ENCODE peak calls at places on chromosomes 11 and 22, in seven cellular contexts. P is CD8-positive, alpha-beta T cell; S is hypothalamus; R is activated CD4-positive, alpha-beta T cell treated with anti-CD3 and anti-CD28 coated beads, Interleukin-2, amount 10 ng/mL, durations not matched to agents 7 days and 5 days; J is bronchial epithelial cell; V is stimulated activated CD8-positive, alpha-beta memory T cell treated with anti-CD3 and anti-CD28 coated beads, Interleukin-15, amount 100 ng/mL, for 4 hours; N is islet precursor cell. T is an unnamed sample.

GRCh38 chr11:119065369-119065768 is 2.2 kb upstream of the VPS11 start:
- DNase-seq in P (peak), S (no peak), R (peak), J (peak), V (no peak), N (no peak), T (peak)

GRCh38 chr11:61694971-61695706 is 14.9 kb downstream of the DAGLA start:
- DNase-seq in P (no peak), S (peak), R (no peak), J (no peak), V (no peak), N (peak), T (no peak)

GRCh38 chr11:123494195-123495050 is 64.4 kb downstream of the GRAMD1B start:
- DNase-seq in P (no peak), S (no peak), R (no peak), J (peak), V (no peak), N (peak), T (no peak)

GRCh38 chr22:39492186-39492585 is 9.9 kb upstream of the MIEF1 start:
- DNase-seq in P (no peak), S (no peak), R (no peak), J (no peak), V (no peak), N (no peak), T (no peak)

GRCh38 chr11:65867284-65868071 is 5.1 kb downstream of the EFEMP2 start:
- DNase-seq in P (no peak), S (no peak), R (no peak), J (no peak), V (no peak), N (peak), T (no peak)

GRCh38 chr11:96481806-96482592 is 92.2 kb downstream of the JRKL start:
- DNase-seq in P (no peak), S (no peak), R (no peak), J (no peak), V (no peak), N (no peak), T (no peak)

GRCh38 chr22:35921777-35922176 is 106.8 kb downstream of the RBFOX2 start:
- DNase-seq in P (peak), S (no peak), R (peak), J (peak), V (peak), N (peak), T (peak)

GRCh38 chr11:126366064-126366822 is 10.8 kb downstream of the ST3GAL4 start:
- DNase-seq in P (no peak), S (no peak), R (no peak), J (no peak), V (no peak), N (peak), T (no peak)

GRCh38 chr11:108220721-108221346 is 1.6 kb downstream of the NPAT start:
- DNase-seq in P (no peak), S (no peak), R (peak), J (peak), V (no peak), N (no peak), T (peak)

GRCh38 chr11:2507945-2508749 is 63.3 kb downstream of the KCNQ1 start:
- DNase-seq in P (no peak), S (no peak), R (no peak), J (no peak), V (no peak), N (peak), T (no peak)

GRCh38 chr11:124174001-124174400 is 9.1 kb upstream of the OR10D3 start:
- DNase-seq in P (no peak), S (no peak), R (no peak), J (peak), V (no peak), N (peak), T (peak)

GRCh38 chr22:29524440-29525191 is 28.9 kb downstream of the THOC5 start:
- DNase-seq in P (peak), S (no peak), R (peak), J (peak), V (no peak), N (peak), T (peak)

GRCh38 chr22:31253949-31254348 is 38.3 kb downstream of the PIK3IP1 start:
- DNase-seq in P (no peak), S (no peak), R (no peak), J (peak), V (no peak), N (peak), T (no peak)

GRCh38 chr11:126172596-126173038 is 38.8 kb downstream of the RPUSD4 start:
- DNase-seq in P (no peak), S (no peak), R (no peak), J (no peak), V (no peak), N (no peak), T (no peak)

GRCh38 chr22:17980638-17981051 is 43.7 kb downstream of the MICAL3 start:
- DNase-seq in P (peak), S (no peak), R (peak), J (peak), V (no peak), N (no peak), T (no peak)

GRCh38 chr22:48574776-48575566 is 1252.7 kb downstream of the BRD1 start:
- DNase-seq in P (no peak), S (peak), R (no peak), J (no peak), V (no peak), N (peak), T (peak)

GRCh38 chr11:94469416-94469815 is 24.2 kb downstream of the MRE11 start:
- DNase-seq in P (no peak), S (no peak), R (no peak), J (no peak), V (no peak), N (no peak), T (no peak)